ENCODE peak calls at places on chromosomes 3 and 15, in ten cellular contexts. J is T-helper 2 cell; A is Right ventricle myocardium superior; B is left cardiac atrium; O is left ventricle myocardium superior; C is AG10803; R is NCI-H1436; V is DMS153; N is stimulated activated CD4-positive, alpha-beta T cell treated with anti-CD3 and anti-CD28 coated beads, TNF-alpha, amount 100 ng/mL, for 4 hours; L is amygdala. M is an unnamed sample.

GRCh38 chr3:72453686-72454085 is 394.6 kb downstream of the SHQ1 start:
- DNase-seq in O (no peak), L (no peak), J (no peak), A (no peak), C (no peak), B (no peak), V (no peak), R (no peak), N (no peak), M (no peak)

GRCh38 chr15:56286213-56286612 is 42.5 kb upstream of the RFX7 start:
- DNase-seq in V (no peak), N (no peak), L (no peak), J (no peak), A (no peak), B (no peak), C (no peak), R (no peak), O (no peak), M (no peak)

GRCh38 chr3:71148455-71149060 is 435.0 kb downstream of the FOXP1 start:
- DNase-seq in V (no peak), C (no peak), J (no peak), A (no peak), O (no peak), N (no peak), B (no peak), L (no peak), R (no peak), M (no peak)

GRCh38 chr3:99839613-99840012 is 22.0 kb downstream of the CMSS1 start:
- DNase-seq in V (no peak), N (no peak), L (no peak), R (no peak), B (no peak), J (no peak), A (no peak), O (no peak), C (no peak), M (no peak)

GRCh38 chr15:60221356-60221755 is 176.4 kb downstream of the ANXA2 start:
- DNase-seq in A (no peak), V (no peak), O (no peak), J (no peak), R (no peak), C (no peak), L (no peak), B (no peak), N (no peak), M (no peak)

GRCh38 chr3:138197058-138197457 is 10.0 kb downstream of the ARMC8 start:
- DNase-seq in C (peak; percentile 22), A (no peak), R (no peak), J (no peak), O (no peak), V (no peak), B (peak; percentile 39), L (no peak), N (no peak), M (peak; percentile 19)

GRCh38 chr3:30084304-30084703 is 522.1 kb upstream of the TGFBR2 start:
- DNase-seq in V (no peak), R (no peak), B (no peak), N (no peak), A (no peak), J (no peak), O (no peak), C (no peak), L (no peak), M (no peak)

GRCh38 chr15:81880314-81880713 is 165.5 kb downstream of the MEX3B start:
- DNase-seq in C (no peak), B (no peak), O (no peak), J (no peak), R (no peak), A (no peak), V (no peak), N (no peak), L (no peak), M (no peak)

GRCh38 chr3:49378249-49378899 is 20.2 kb upstream of the GPX1 start:
- DNase-seq in L (no peak), C (peak; percentile 95), J (no peak), A (peak; percentile 49), V (no peak), R (no peak), O (peak; percentile 37), B (peak; percentile 51), N (no peak), M (peak; percentile 11)

GRCh38 chr3:48412375-48413001 is 17.4 kb downstream of the PLXNB1 start:
- DNase-seq in J (no peak), L (no peak), A (peak; percentile 34), V (no peak), O (peak; percentile 14), R (no peak), B (no peak), N (no peak), C (no peak), M (no peak)

GRCh38 chr3:184005981-184006507 is 11.6 kb downstream of the ABCC5 start:
- DNase-seq in R (peak; percentile 93), J (no peak), C (peak; percentile 12), V (peak; percentile 96), B (peak; percentile 62), O (peak; percentile 77), A (peak; percentile 76), N (no peak), L (peak; percentile 11), M (peak; percentile 87)

GRCh38 chr3:58657036-58657435 is 9.5 kb downstream of the FAM3D start:
- DNase-seq in O (no peak), L (no peak), N (no peak), V (no peak), C (no peak), J (no peak), R (no peak), B (no peak), A (no peak), M (no peak)

GRCh38 chr15:73630796-73631471 is 2.3 kb downstream of the NPTN start:
- DNase-seq in N (no peak), C (no peak), O (no peak), A (no peak), R (no peak), L (no peak), V (no peak), B (no peak), J (no peak), M (no peak)

GRCh38 chr3:108406661-108407206 is 103.7 kb downstream of the MYH15 start:
- DNase-seq in O (no peak), A (no peak), B (no peak), J (no peak), C (peak; percentile 76), R (peak; percentile 79), N (peak; percentile 3), V (peak; percentile 18), L (no peak), M (no peak)

GRCh38 chr3:32640939-32641725 is 43.9 kb upstream of the CNOT10 start:
- DNase-seq in R (no peak), B (peak; percentile 44), N (no peak), O (peak; percentile 53), J (no peak), V (no peak), A (peak; percentile 67), L (no peak), C (peak; percentile 50), M (no peak)

GRCh38 chr3:127328391-127328790 is 40.5 kb upstream of the PRR20G start:
- DNase-seq in J (no peak), L (no peak), B (no peak), V (no peak), R (no peak), O (no peak), N (no peak), A (no peak), C (no peak), M (no peak)

GRCh38 chr15:58066042-58066867 is 744 bp upstream of the ALDH1A2 start:
- DNase-seq in V (no peak), L (no peak), A (peak; percentile 83), C (peak; percentile 29), B (peak; percentile 79), R (no peak), O (peak; percentile 87), N (no peak), J (no peak), M (peak; percentile 62)

GRCh38 chr3:11641683-11642407 is 1.9 kb downstream of the VGLL4 start:
- DNase-seq in J (no peak), V (no peak), A (no peak), C (peak; percentile 82), R (no peak), N (no peak), O (no peak), L (no peak), B (no peak), M (no peak)

GRCh38 chr3:12871404-12871983 is 30.1 kb upstream of the RPL32 start:
- DNase-seq in O (no peak), R (no peak), V (no peak), C (no peak), L (no peak), B (no peak), A (no peak), J (no peak), N (no peak), M (no peak)

GRCh38 chr15:29826908-29827307 is 4.6 kb upstream of the TJP1 start:
- DNase-seq in N (no peak), O (no peak), J (no peak), A (no peak), B (no peak), C (no peak), L (no peak), V (no peak), R (no peak), M (no peak)

M was measured in body of pancreas.